ENCODE peak calls at places on chromosome 19, in five cellular contexts. U, T, Y, N and X are unnamed samples.
A peak's percentile ranks its signal among the peaks of the same experiment; 100 is the strongest.

GRCh38 chr19:41299755-41300089 is 10.2 kb upstream of the CCDC97 start:
- DNase-seq in N (no peak), T (peak; percentile 92), Y (peak; percentile 37), U (peak; percentile 77), X (no peak)

GRCh38 chr19:8361921-8362793 is 1.8 kb upstream of the ANGPTL4 start:
- DNase-seq in N (peak; percentile 95), Y (peak; percentile 90), T (peak; percentile 99), U (peak; percentile 94), X (peak; percentile 97)

GRCh38 chr19:10871711-10872550 is 578 bp downstream of the CARM1 start:
- DNase-seq in U (peak; percentile 65), Y (peak; percentile 66), T (no peak), N (peak; percentile 63), X (no peak)

GRCh38 chr19:8071912-8072311 is 19.4 kb downstream of the CCL25 start:
- DNase-seq in Y (no peak), T (no peak), N (no peak), U (no peak), X (no peak)

GRCh38 chr19:49823472-49823871 is 5.4 kb downstream of the MED25 start:
- DNase-seq in U (peak; percentile 61), Y (no peak), T (no peak), N (no peak), X (no peak)

GRCh38 chr19:55012294-55012693 is 25.8 kb downstream of the GP6 start:
- DNase-seq in N (no peak), U (no peak), T (no peak), Y (no peak), X (no peak)

GRCh38 chr19:2618611-2619010 is 83.9 kb downstream of the GNG7 start:
- DNase-seq in N (peak; percentile 76), U (peak; percentile 87), T (peak; percentile 28), Y (no peak), X (peak; percentile 45)

GRCh38 chr19:6696239-6696820 is 24.1 kb downstream of the C3 start:
- DNase-seq in T (no peak), U (no peak), Y (no peak), N (peak; percentile 25), X (no peak)

GRCh38 chr19:38544569-38545315 is 73.0 kb downstream of the MAP4K1 start:
- DNase-seq in Y (no peak), N (no peak), T (peak; percentile 5), U (no peak), X (no peak)

GRCh38 chr19:5621945-5622464 is 571 bp downstream of the SAFB2 start:
- DNase-seq in U (peak; percentile 56), N (peak; percentile 24), Y (peak; percentile 43), T (no peak), X (peak; percentile 32)

GRCh38 chr19:277581-278165 is 13.5 kb downstream of the PLPP2 start:
- DNase-seq in Y (no peak), U (no peak), T (peak; percentile 35), N (no peak), X (no peak)

GRCh38 chr19:30226464-30227070 is 145.6 kb upstream of the ZNF536 start:
- DNase-seq in T (no peak), Y (no peak), U (no peak), N (no peak), X (no peak)

GRCh38 chr19:39223703-39224279 is 19.7 kb upstream of the SYCN start:
- DNase-seq in Y (no peak), U (no peak), T (peak; percentile 19), N (no peak), X (no peak)

GRCh38 chr19:32373614-32374295 is 28.3 kb downstream of the ZNF507 start:
- DNase-seq in T (peak; percentile 100), U (peak; percentile 80), Y (no peak), N (no peak), X (no peak)

GRCh38 chr19:41377977-41378707 is 1.8 kb downstream of the TMEM91 start:
- DNase-seq in Y (peak; percentile 28), T (no peak), U (no peak), N (no peak), X (no peak)

GRCh38 chr19:375395-376110 is 31.0 kb upstream of the MIER2 start:
- DNase-seq in Y (no peak), T (no peak), U (no peak), N (no peak), X (no peak)

GRCh38 chr19:45467115-45467455 is 711 bp upstream of the FOSB start:
- DNase-seq in U (no peak), N (no peak), T (no peak), Y (no peak), X (no peak)
- H3K27ac ChIP-seq in U (peak overlapping the region; percentile 96), N (peak overlapping the region; percentile 69), T (no peak overlapping the region), Y (peak overlapping the region; percentile 93), X (peak overlapping the region; percentile 99)

GRCh38 chr19:15307169-15307568 is 25.2 kb downstream of the BRD4 start:
- DNase-seq in N (no peak), Y (no peak), U (no peak), T (no peak), X (no peak)
- TF ChIP-seq POLR2A in N (no peak), Y (no peak), U (no peak), T (no peak), X (no peak)

DNA sequence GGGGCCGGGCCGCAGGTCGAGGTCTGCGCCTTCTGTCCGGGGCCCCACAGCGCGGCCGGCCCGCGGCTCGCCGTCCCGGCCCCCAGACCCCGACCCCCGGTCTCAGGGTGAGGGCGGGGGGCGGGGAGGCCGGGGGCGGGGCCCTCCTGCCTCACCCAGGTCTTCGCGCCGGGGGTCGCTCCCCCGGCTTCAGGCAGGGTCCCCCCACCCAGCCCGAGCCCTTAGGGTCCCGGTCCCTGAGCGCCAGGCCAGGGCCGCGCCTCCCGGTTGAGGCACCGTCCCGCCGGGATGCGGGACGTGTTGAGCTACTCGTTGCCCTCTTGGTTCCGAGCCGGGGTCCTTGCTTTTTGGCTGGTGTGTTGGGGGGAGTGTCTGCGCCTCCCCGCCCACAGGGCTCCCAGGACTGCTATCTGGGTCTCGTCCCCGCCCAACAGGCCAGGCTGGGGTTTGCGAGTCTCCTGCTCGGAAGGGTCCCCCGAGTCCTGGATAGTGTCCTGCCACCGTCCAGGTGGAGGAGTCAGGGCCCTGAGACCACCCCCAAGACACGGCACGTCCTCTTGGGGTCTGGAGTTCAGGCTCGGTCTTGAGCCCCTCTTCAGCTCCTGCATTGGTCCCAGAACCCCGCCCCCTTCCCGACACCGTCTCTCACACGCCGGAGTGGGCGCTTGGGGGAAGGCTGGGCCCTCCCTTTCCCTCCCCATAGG is 452 bp downstream of the PIAS4 start:
- DNase-seq in N (no peak), Y (peak; percentile 41), T (no peak), U (no peak), X (no peak)
- H3K27ac ChIP-seq in N (peak overlapping the region; percentile 91), Y (peak overlapping the region; percentile 89), T (peak overlapping the region; percentile 56), U (peak overlapping the region; percentile 84), X (peak overlapping the region; percentile 90)

DNA sequence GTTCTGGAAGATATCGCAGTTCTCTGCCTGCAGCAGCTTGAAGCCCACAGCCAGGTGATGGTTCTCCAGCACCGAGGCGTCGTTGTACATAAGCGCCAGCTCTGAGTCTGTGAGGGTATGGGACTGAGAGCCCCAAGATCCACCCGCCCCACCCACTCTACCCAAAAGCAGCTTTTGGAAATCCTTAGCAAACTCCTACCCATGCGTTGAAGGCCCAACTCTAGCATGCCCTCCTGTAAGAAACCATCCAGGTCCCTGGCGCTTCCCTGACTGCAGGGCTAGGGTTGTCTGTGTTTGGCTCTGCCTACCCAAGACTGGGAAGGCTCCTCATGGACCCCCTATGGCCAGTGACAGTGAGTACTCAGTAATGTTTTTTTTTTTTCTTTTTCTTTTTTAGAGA is 9.4 kb downstream of the PDE4C start:
- DNase-seq in T (no peak), N (no peak), Y (no peak), U (no peak), X (no peak)
- TF ChIP-seq POLR2A in T (no peak), N (no peak), Y (no peak), U (no peak), X (no peak)

GRCh38 chr19:48529156-48529555 is 17.5 kb upstream of the LMTK3 start:
- DNase-seq in T (no peak), N (no peak), U (no peak), Y (no peak), X (no peak)

GRCh38 chr19:48533770-48534169 is 18.2 kb upstream of the SULT2B1 start:
- DNase-seq in N (no peak), Y (no peak), U (no peak), T (no peak), X (no peak)

GRCh38 chr19:48530044-48530720 is 18.5 kb upstream of the LMTK3 start:
- DNase-seq in N (no peak), U (no peak), T (no peak), Y (no peak), X (no peak)

GRCh38 chr19:48530770-48531169 is 19.1 kb upstream of the LMTK3 start:
- DNase-seq in U (no peak), T (no peak), N (no peak), Y (no peak), X (no peak)
- H3K27ac ChIP-seq in U (no peak overlapping the region), T (no peak overlapping the region), N (no peak overlapping the region), Y (no peak overlapping the region), X (no peak overlapping the region)

DNA sequence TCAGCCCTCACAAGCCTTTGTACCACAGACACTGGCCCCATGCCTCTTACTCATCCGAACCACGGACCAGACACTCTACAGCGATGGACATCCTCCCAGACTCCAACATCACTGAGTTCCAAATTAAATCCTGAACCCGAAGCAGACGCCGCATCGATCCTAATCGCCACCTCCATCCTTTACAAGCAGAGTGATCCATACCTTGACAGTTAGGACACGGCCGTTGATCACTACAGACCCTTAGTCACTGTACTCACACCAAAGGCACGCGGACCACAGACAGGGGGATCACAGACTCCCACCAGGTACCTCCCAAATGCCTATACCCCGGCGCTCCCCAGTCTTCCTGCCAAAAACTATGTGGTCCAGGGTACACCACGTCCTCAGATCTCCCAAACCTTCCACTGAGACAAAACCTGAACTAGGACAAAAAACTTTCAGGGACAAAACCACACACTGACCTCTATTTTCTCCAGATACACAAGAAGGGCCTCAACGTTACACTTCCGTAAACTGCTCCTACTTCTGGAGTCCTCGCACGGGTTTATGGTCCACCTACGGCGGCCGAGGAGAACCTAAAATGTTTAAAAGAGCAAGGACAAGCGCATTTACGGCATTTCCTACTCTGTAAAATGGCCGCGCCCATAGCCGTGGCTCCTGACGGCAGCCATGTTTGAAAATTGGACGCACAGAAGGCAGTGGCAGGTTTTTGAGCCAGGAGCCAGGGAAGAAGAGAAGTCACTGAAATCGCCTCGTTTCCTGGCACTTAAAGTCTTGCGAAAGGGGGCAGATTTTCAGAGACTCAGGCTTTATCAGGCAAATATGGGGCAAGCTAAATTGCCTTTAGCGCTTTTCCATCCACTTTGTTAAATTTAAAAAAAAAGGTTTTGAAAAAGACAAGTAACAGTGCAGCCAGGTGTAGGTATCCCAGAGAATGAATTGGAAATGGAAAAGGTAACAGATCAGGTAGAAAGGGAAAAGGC is at the start of gene ZNF350:
- DNase-seq in T (peak; percentile 97), N (peak; percentile 89), U (peak; percentile 99), Y (peak; percentile 88), X (peak; percentile 92)
- TF ChIP-seq POLR2A in T (peak; percentile 85), N (peak; percentile 26), U (peak; percentile 48), Y (peak; percentile 28), X (no peak)